ENCODE peak calls at places on chromosomes 13 and 19, in nine cellular contexts. B is stomach; V is activated CD4-positive, alpha-beta T cell treated with anti-CD3 and anti-CD28 coated beads, Interleukin-2, amount 10 ng/mL, durations not matched to agents 7 days and 5 days; P is pancreas; T is HFF-Myc; Y is GM19239; D is uterus; U is Ammon's horn; A is choroid plexus epithelial cell. R is an unnamed sample.

GRCh38 chr19:30118221-30118620 is 176.2 kb downstream of the URI1 start:
- DNase-seq in B (no peak), V (no peak), P (no peak), T (no peak), Y (no peak), D (no peak), U (no peak), A (no peak), R (no peak)

GRCh38 chr13:46492946-46493345 is 60.0 kb upstream of the LRCH1 start:
- DNase-seq in B (no peak), V (peak; percentile 23), P (no peak), T (no peak), Y (no peak), D (no peak), U (peak; percentile 46), A (peak; percentile 71), R (no peak)

GRCh38 chr13:105202384-105202783 is 1333.1 kb downstream of the EFNB2 start:
- DNase-seq in B (no peak), V (no peak), P (no peak), T (no peak), Y (no peak), D (no peak), U (peak; percentile 85), A (peak; percentile 80), R (no peak)

GRCh38 chr19:23956051-23956450 is 41.4 kb downstream of the ZNF726 start:
- DNase-seq in B (no peak), V (no peak), P (no peak), T (no peak), Y (no peak), D (no peak), U (no peak), A (no peak), R (no peak)

GRCh38 chr13:20847298-20847697 is 55.2 kb downstream of the XPO4 start:
- DNase-seq in B (no peak), V (no peak), P (no peak), T (no peak), Y (no peak), D (no peak), U (no peak), A (peak; percentile 46), R (no peak)

GRCh38 chr19:8057545-8058270 is 5.1 kb downstream of the CCL25 start:
- DNase-seq in B (no peak), V (no peak), P (no peak), T (no peak), Y (no peak), D (no peak), U (no peak), A (no peak), R (no peak)

GRCh38 chr13:83880275-83881027 is 1.8 kb downstream of the SLITRK1 start:
- DNase-seq in B (no peak), V (no peak), P (no peak), T (no peak), Y (no peak), D (no peak), U (peak; percentile 40), A (no peak), R (no peak)

GRCh38 chr19:54556194-54556593 is 17.4 kb upstream of the LILRA2 start:
- DNase-seq in B (no peak), V (no peak), P (no peak), T (no peak), Y (no peak), D (no peak), U (no peak), A (no peak), R (no peak)

GRCh38 chr19:17026706-17027427 is at the start of gene CPAMD8:
- DNase-seq in B (no peak), V (no peak), P (no peak), T (no peak), Y (no peak), D (no peak), U (no peak), A (no peak), R (no peak)

GRCh38 chr13:27446986-27447583 is 3.3 kb downstream of the MTIF3 start:
- DNase-seq in B (no peak), V (peak; percentile 54), P (no peak), T (no peak), Y (peak; percentile 25), D (no peak), U (no peak), A (no peak), R (peak; percentile 67)

GRCh38 chr13:24683833-24684599 is 3.8 kb downstream of the ATP12A start:
- DNase-seq in B (peak; percentile 63), V (peak; percentile 64), P (peak; percentile 56), T (no peak), Y (peak; percentile 84), D (no peak), U (peak; percentile 71), A (peak; percentile 51), R (peak; percentile 73)

GRCh38 chr19:24040621-24041020 is 46.4 kb upstream of the ZNF254 start:
- DNase-seq in B (no peak), V (no peak), P (no peak), T (no peak), Y (no peak), D (no peak), U (no peak), A (peak; percentile 41), R (no peak)

GRCh38 chr19:45352062-45352461 is 11.5 kb downstream of the KLC3 start:
- DNase-seq in B (no peak), V (no peak), P (no peak), T (no peak), Y (no peak), D (no peak), U (no peak), A (no peak), R (no peak)